ENCODE peak calls at places on chromosomes 1 and 21, in four cellular contexts. O is stimulated activated CD8-positive, alpha-beta memory T cell treated with anti-CD3 and anti-CD28 coated beads, Interleukin-7, amount 100 ng/mL, for 1 hour; E is neural crest cell; V is left ventricle myocardium inferior. B is an unnamed sample.
A peak's percentile ranks its signal among the peaks of the same experiment; 100 is the strongest.

GRCh38 chr1:68528243-68528642 is 31.4 kb upstream of the DEPDC1 start:
- DNase-seq in O (no peak), V (no peak), E (no peak), B (no peak)

GRCh38 chr1:16978139-16978538 is 2.3 kb downstream of the MFAP2 start:
- DNase-seq in E (no peak), O (no peak), V (no peak), B (no peak)

GRCh38 chr1:73593804-73594203 is 604.2 kb downstream of the LRRIQ3 start:
- DNase-seq in V (no peak), E (no peak), O (no peak), B (no peak)

GRCh38 chr1:168082008-168082876 is 54.5 kb downstream of the GPR161 start:
- DNase-seq in E (peak; percentile 74), O (no peak), V (peak; percentile 59), B (peak; percentile 71)

GRCh38 chr1:241615043-241615974 is 24.9 kb downstream of the CHML start:
- DNase-seq in E (no peak), O (no peak), V (no peak), B (no peak)

GRCh38 chr21:38219049-38219628 is 37.7 kb upstream of the KCNJ15 start:
- DNase-seq in E (peak; percentile 75), O (no peak), V (peak; percentile 46), B (peak; percentile 60)

GRCh38 chr1:3508757-3509415 is 54.4 kb downstream of the ARHGEF16 start:
- DNase-seq in V (no peak), E (no peak), O (no peak), B (no peak)

GRCh38 chr1:221439734-221440436 is 302.0 kb downstream of the DUSP10 start:
- DNase-seq in O (no peak), V (no peak), E (no peak), B (no peak)

GRCh38 chr1:226604846-226605572 is 56.4 kb downstream of the STUM start:
- DNase-seq in E (no peak), V (no peak), O (no peak), B (no peak)

GRCh38 chr1:11550664-11551283 is 71.8 kb downstream of the DISP3 start:
- DNase-seq in E (peak; percentile 81), O (no peak), V (peak; percentile 42), B (no peak)

GRCh38 chr1:196481616-196482015 is 126.6 kb downstream of the KCNT2 start:
- DNase-seq in V (no peak), E (no peak), O (no peak), B (no peak)